ENCODE peak calls at places on chromosomes 12 and 14, in six cellular contexts. B is A172, H is EL, W is astrocyte of the spinal cord, G is dorsolateral prefrontal cortex, C is glomerular endothelial cell. M is an unnamed sample.

GRCh38 chr14:59691266-59691665 is 114.7 kb upstream of the CCDC175 start:
- DNase-seq in C (no peak), W (no peak), H (no peak), G (no peak), B (no peak), M (no peak)

GRCh38 chr12:47082963-47083621 is 3.3 kb upstream of the AMIGO2 start:
- DNase-seq in B (peak), C (no peak), H (peak), W (peak), G (no peak), M (no peak)

GRCh38 chr12:32107376-32108267 is 975 bp downstream of the BICD1 start:
- DNase-seq in B (peak), C (no peak), H (peak), G (no peak), W (peak), M (peak)

GRCh38 chr14:69138189-69138535 is 14.8 kb downstream of the DCAF5 start:
- DNase-seq in B (no peak), W (peak), C (no peak), G (no peak), H (peak), M (peak)

GRCh38 chr12:82425241-82425640 is 66.9 kb downstream of the METTL25 start:
- DNase-seq in W (peak), G (no peak), B (peak), H (peak), C (no peak), M (no peak)

GRCh38 chr12:49200882-49201594 is 12.2 kb upstream of the TUBA1A start:
- DNase-seq in H (peak), W (peak), G (no peak), C (peak), B (peak), M (peak)

GRCh38 chr12:121937654-121938053 is 19.3 kb downstream of the CFAP251 start:
- DNase-seq in C (no peak), H (no peak), W (no peak), G (no peak), B (no peak), M (no peak)

GRCh38 chr14:31949709-31950108 is 127.4 kb upstream of the ARHGAP5 start:
- DNase-seq in W (no peak), C (no peak), H (peak), G (no peak), B (peak), M (no peak)

GRCh38 chr12:61667676-61668075 is 592.5 kb upstream of the USP15 start:
- DNase-seq in W (no peak), H (no peak), B (no peak), C (no peak), G (no peak), M (no peak)

GRCh38 chr14:61076531-61076930 is 95.5 kb downstream of the SLC38A6 start:
- DNase-seq in W (peak), G (no peak), B (no peak), H (no peak), C (no peak), M (no peak)

GRCh38 chr14:93859957-93860356 is 67.2 kb upstream of the FAM181A start:
- DNase-seq in H (no peak), B (no peak), W (no peak), C (no peak), G (no peak), M (no peak)

GRCh38 chr12:15534322-15534721 is 212.0 kb downstream of the PTPRO start:
- DNase-seq in B (no peak), H (peak), W (peak), C (no peak), G (no peak), M (no peak)

GRCh38 chr12:114400925-114401324 is 5.0 kb downstream of the TBX5 start:
- DNase-seq in C (no peak), H (peak), G (no peak), W (no peak), B (no peak), M (no peak)

GRCh38 chr14:61174395-61175386 is 106.4 kb downstream of the TMEM30B start:
- DNase-seq in W (peak), H (peak), G (no peak), B (no peak), C (no peak), M (no peak)

GRCh38 chr12:13099910-13100609 is 3.4 kb downstream of the GSG1 start:
- DNase-seq in W (peak), H (no peak), G (no peak), C (no peak), B (no peak), M (no peak)

GRCh38 chr14:30005114-30005698 is 77.6 kb upstream of the PRKD1 start:
- DNase-seq in W (peak), H (peak), C (peak), G (no peak), B (peak), M (peak)

GRCh38 chr14:22475381-22475780 is 113.6 kb downstream of the DAD1 start:
- DNase-seq in W (no peak), C (no peak), G (no peak), H (no peak), B (no peak), M (no peak)

GRCh38 chr14:56333361-56334279 is 215.4 kb downstream of the PELI2 start:
- DNase-seq in B (peak), W (peak), G (no peak), H (peak), C (peak), M (no peak)

GRCh38 chr12:29025936-29026335 is 123.1 kb upstream of the FAR2 start:
- DNase-seq in G (no peak), C (no peak), W (no peak), H (no peak), B (no peak), M (no peak)

GRCh38 chr12:99977550-99977949 is 7.2 kb downstream of the ANKS1B start:
- DNase-seq in C (no peak), B (no peak), W (no peak), H (no peak), G (no peak), M (no peak)

GRCh38 chr14:87864356-87865230 is 128.4 kb downstream of the GALC start:
- DNase-seq in H (no peak), G (no peak), B (no peak), W (no peak), C (no peak), M (no peak)

GRCh38 chr14:75374911-75375310 is 52.9 kb upstream of the JDP2 start:
- DNase-seq in W (no peak), G (no peak), B (no peak), H (no peak), C (no peak), M (no peak)

GRCh38 chr12:132618683-132619043 is at the start of gene P2RX2:
- DNase-seq in G (no peak), W (no peak), H (no peak), B (no peak), C (no peak), M (no peak)

GRCh38 chr12:85448548-85449139 is 168.6 kb downstream of the ALX1 start:
- DNase-seq in W (peak), B (no peak), H (no peak), G (no peak), C (peak), M (no peak)